ENCODE peak calls at places on chromosomes 4 and X, in eight cellular contexts. One of them, this sample, is unnamed.

GRCh38 chr4:82918091-82918490 is 17.6 kb downstream of the THAP9 start:
- DNase-seq in SK-N-SH: no peak
- DNase-seq in Peyer's patch: no peak
- DNase-seq in OCI-LY7: no peak
- DNase-seq in AG09309: no peak
- DNase-seq in stomach: no peak
- DNase-seq in CD4-positive, alpha-beta T cell: no peak
- DNase-seq in foreskin keratinocyte: no peak
- DNase-seq in this sample: no peak

GRCh38 chrX:124194903-124195302 is 137.6 kb upstream of the TEX13D start:
- DNase-seq in OCI-LY7: no peak
- DNase-seq in Peyer's patch: no peak
- DNase-seq in foreskin keratinocyte: no peak
- DNase-seq in SK-N-SH: no peak
- DNase-seq in AG09309: no peak
- DNase-seq in CD4-positive, alpha-beta T cell: no peak
- DNase-seq in stomach: no peak
- DNase-seq in this sample: no peak

GRCh38 chr4:244471-244870 is 60.8 kb downstream of the ZNF732 start:
- DNase-seq in CD4-positive, alpha-beta T cell: peak; percentile 42
- DNase-seq in foreskin keratinocyte: no peak
- DNase-seq in OCI-LY7: peak; percentile 78
- DNase-seq in Peyer's patch: peak; percentile 74
- DNase-seq in AG09309: peak; percentile 1
- DNase-seq in stomach: peak; percentile 56
- DNase-seq in SK-N-SH: no peak
- DNase-seq in this sample: peak; percentile 43

GRCh38 chr4:8547108-8547911 is 32.9 kb upstream of the GPR78 start:
- DNase-seq in CD4-positive, alpha-beta T cell: no peak
- DNase-seq in stomach: no peak
- DNase-seq in SK-N-SH: peak; percentile 36
- DNase-seq in OCI-LY7: peak; percentile 5
- DNase-seq in Peyer's patch: no peak
- DNase-seq in AG09309: no peak
- DNase-seq in foreskin keratinocyte: peak; percentile 81
- DNase-seq in this sample: no peak

GRCh38 chrX:38116706-38117105 is 104.0 kb downstream of the SRPX start:
- DNase-seq in foreskin keratinocyte: no peak
- DNase-seq in OCI-LY7: no peak
- DNase-seq in Peyer's patch: no peak
- DNase-seq in SK-N-SH: no peak
- DNase-seq in stomach: no peak
- DNase-seq in CD4-positive, alpha-beta T cell: no peak
- DNase-seq in AG09309: no peak
- DNase-seq in this sample: no peak

GRCh38 chr4:84530449-84530848 is 31.4 kb upstream of the NKX6-1 start:
- DNase-seq in stomach: no peak
- DNase-seq in CD4-positive, alpha-beta T cell: no peak
- DNase-seq in SK-N-SH: no peak
- DNase-seq in Peyer's patch: no peak
- DNase-seq in foreskin keratinocyte: no peak
- DNase-seq in OCI-LY7: no peak
- DNase-seq in AG09309: no peak
- DNase-seq in this sample: no peak

GRCh38 chrX:40167240-40168182 is 69.8 kb upstream of the BCOR start:
- DNase-seq in foreskin keratinocyte: no peak
- DNase-seq in CD4-positive, alpha-beta T cell: no peak
- DNase-seq in SK-N-SH: no peak
- DNase-seq in Peyer's patch: peak; percentile 49
- DNase-seq in OCI-LY7: peak; percentile 37
- DNase-seq in stomach: no peak
- DNase-seq in AG09309: no peak
- DNase-seq in this sample: peak; percentile 48

GRCh38 chr4:71229477-71230257 is 109.2 kb upstream of the SLC4A4 start:
- DNase-seq in stomach: peak; percentile 34
- DNase-seq in OCI-LY7: peak; percentile 21
- DNase-seq in Peyer's patch: peak; percentile 51
- DNase-seq in CD4-positive, alpha-beta T cell: no peak
- DNase-seq in foreskin keratinocyte: no peak
- DNase-seq in SK-N-SH: peak; percentile 36
- DNase-seq in AG09309: no peak
- DNase-seq in this sample: peak; percentile 40

GRCh38 chr4:74320559-74321118 is 12.4 kb downstream of the EPGN start:
- DNase-seq in stomach: peak; percentile 43
- DNase-seq in SK-N-SH: peak; percentile 7
- DNase-seq in OCI-LY7: peak; percentile 45
- DNase-seq in foreskin keratinocyte: peak; percentile 81
- DNase-seq in Peyer's patch: peak; percentile 74
- DNase-seq in CD4-positive, alpha-beta T cell: no peak
- DNase-seq in AG09309: no peak
- DNase-seq in this sample: no peak

GRCh38 chrX:69313622-69314290 is 148.5 kb upstream of the PJA1 start:
- DNase-seq in Peyer's patch: peak; percentile 4
- DNase-seq in foreskin keratinocyte: no peak
- DNase-seq in stomach: no peak
- DNase-seq in OCI-LY7: peak; percentile 0
- DNase-seq in SK-N-SH: peak; percentile 8
- DNase-seq in CD4-positive, alpha-beta T cell: no peak
- DNase-seq in AG09309: no peak
- DNase-seq in this sample: peak; percentile 55

GRCh38 chrX:100615015-100615414 is 21.6 kb downstream of the TSPAN6 start:
- DNase-seq in SK-N-SH: peak; percentile 37
- DNase-seq in OCI-LY7: no peak
- DNase-seq in Peyer's patch: no peak
- DNase-seq in AG09309: peak; percentile 20
- DNase-seq in foreskin keratinocyte: peak; percentile 45
- DNase-seq in CD4-positive, alpha-beta T cell: no peak
- DNase-seq in stomach: no peak
- DNase-seq in this sample: no peak

GRCh38 chr4:187128226-187128625 is 404.6 kb upstream of the FAT1 start:
- DNase-seq in CD4-positive, alpha-beta T cell: no peak
- DNase-seq in SK-N-SH: no peak
- DNase-seq in stomach: no peak
- DNase-seq in foreskin keratinocyte: peak; percentile 97
- DNase-seq in Peyer's patch: no peak
- DNase-seq in OCI-LY7: no peak
- DNase-seq in AG09309: peak; percentile 27
- DNase-seq in this sample: no peak

GRCh38 chr4:55356991-55357461 is 11.0 kb downstream of the SRD5A3 start:
- DNase-seq in AG09309: no peak
- DNase-seq in CD4-positive, alpha-beta T cell: no peak
- DNase-seq in Peyer's patch: no peak
- DNase-seq in stomach: no peak
- DNase-seq in foreskin keratinocyte: no peak
- DNase-seq in OCI-LY7: no peak
- DNase-seq in SK-N-SH: no peak
- DNase-seq in this sample: no peak

GRCh38 chrX:113400193-113400704 is 559.6 kb upstream of the AMOT start:
- DNase-seq in Peyer's patch: no peak
- DNase-seq in foreskin keratinocyte: peak; percentile 23
- DNase-seq in SK-N-SH: no peak
- DNase-seq in OCI-LY7: no peak
- DNase-seq in AG09309: no peak
- DNase-seq in CD4-positive, alpha-beta T cell: no peak
- DNase-seq in stomach: no peak
- DNase-seq in this sample: no peak

GRCh38 chr4:156294577-156294976 is 340.9 kb upstream of the CTSO start:
- DNase-seq in AG09309: peak; percentile 70
- DNase-seq in stomach: no peak
- DNase-seq in CD4-positive, alpha-beta T cell: no peak
- DNase-seq in OCI-LY7: no peak
- DNase-seq in SK-N-SH: peak; percentile 6
- DNase-seq in Peyer's patch: no peak
- DNase-seq in foreskin keratinocyte: peak; percentile 50
- DNase-seq in this sample: no peak

GRCh38 chr4:2667428-2667827 is 88.7 kb downstream of the TNIP2 start:
- DNase-seq in foreskin keratinocyte: no peak
- DNase-seq in SK-N-SH: no peak
- DNase-seq in stomach: no peak
- DNase-seq in CD4-positive, alpha-beta T cell: no peak
- DNase-seq in OCI-LY7: no peak
- DNase-seq in Peyer's patch: no peak
- DNase-seq in AG09309: no peak
- DNase-seq in this sample: no peak

GRCh38 chrX:114675365-114675764 is 91.5 kb downstream of the HTR2C start:
- DNase-seq in CD4-positive, alpha-beta T cell: no peak
- DNase-seq in SK-N-SH: no peak
- DNase-seq in foreskin keratinocyte: peak; percentile 2
- DNase-seq in AG09309: peak; percentile 14
- DNase-seq in Peyer's patch: no peak
- DNase-seq in OCI-LY7: no peak
- DNase-seq in stomach: no peak
- DNase-seq in this sample: no peak

GRCh38 chr4:100295792-100296191 is 105.5 kb upstream of the DDIT4L start:
- DNase-seq in CD4-positive, alpha-beta T cell: no peak
- DNase-seq in stomach: no peak
- DNase-seq in SK-N-SH: no peak
- DNase-seq in OCI-LY7: no peak
- DNase-seq in AG09309: no peak
- DNase-seq in Peyer's patch: no peak
- DNase-seq in foreskin keratinocyte: no peak
- DNase-seq in this sample: no peak

GRCh38 chr4:152771736-152772533 is 7.6 kb downstream of the TIGD4 start:
- DNase-seq in SK-N-SH: no peak
- DNase-seq in OCI-LY7: no peak
- DNase-seq in foreskin keratinocyte: no peak
- DNase-seq in stomach: no peak
- DNase-seq in AG09309: no peak
- DNase-seq in CD4-positive, alpha-beta T cell: no peak
- DNase-seq in Peyer's patch: no peak
- DNase-seq in this sample: no peak

GRCh38 chr4:80091184-80091583 is 18.2 kb upstream of the ANTXR2 start:
- DNase-seq in foreskin keratinocyte: no peak
- DNase-seq in CD4-positive, alpha-beta T cell: no peak
- DNase-seq in SK-N-SH: no peak
- DNase-seq in stomach: no peak
- DNase-seq in OCI-LY7: no peak
- DNase-seq in Peyer's patch: no peak
- DNase-seq in AG09309: no peak
- DNase-seq in this sample: no peak

GRCh38 chr4:27666943-27667342 is 806.3 kb downstream of the STIM2 start:
- DNase-seq in AG09309: no peak
- DNase-seq in Peyer's patch: no peak
- DNase-seq in CD4-positive, alpha-beta T cell: no peak
- DNase-seq in SK-N-SH: peak; percentile 3
- DNase-seq in foreskin keratinocyte: no peak
- DNase-seq in stomach: no peak
- DNase-seq in OCI-LY7: peak; percentile 10
- DNase-seq in this sample: no peak
- TF ChIP-seq CTCF in AG09309: no peak
- TF ChIP-seq CTCF in Peyer's patch: no peak
- TF ChIP-seq CTCF in CD4-positive, alpha-beta T cell: no peak
- TF ChIP-seq CTCF in SK-N-SH: peak; percentile 8
- TF ChIP-seq CTCF in foreskin keratinocyte: peak; percentile 42
- TF ChIP-seq CTCF in stomach: no peak
- TF ChIP-seq CTCF in OCI-LY7: peak; percentile 53
- TF ChIP-seq CTCF in this sample: no peak

GRCh38 chr4:158410272-158410671 is 111.4 kb upstream of the RXFP1 start:
- DNase-seq in CD4-positive, alpha-beta T cell: no peak
- DNase-seq in OCI-LY7: no peak
- DNase-seq in AG09309: peak; percentile 13
- DNase-seq in foreskin keratinocyte: peak; percentile 10
- DNase-seq in stomach: no peak
- DNase-seq in SK-N-SH: no peak
- DNase-seq in Peyer's patch: no peak
- DNase-seq in this sample: no peak
- TF ChIP-seq CTCF in CD4-positive, alpha-beta T cell: no peak
- TF ChIP-seq CTCF in OCI-LY7: no peak
- TF ChIP-seq CTCF in AG09309: peak; percentile 45
- TF ChIP-seq CTCF in foreskin keratinocyte: peak; percentile 63
- TF ChIP-seq CTCF in stomach: no peak
- TF ChIP-seq CTCF in SK-N-SH: no peak
- TF ChIP-seq CTCF in Peyer's patch: no peak
- TF ChIP-seq CTCF in this sample: no peak

DNA sequence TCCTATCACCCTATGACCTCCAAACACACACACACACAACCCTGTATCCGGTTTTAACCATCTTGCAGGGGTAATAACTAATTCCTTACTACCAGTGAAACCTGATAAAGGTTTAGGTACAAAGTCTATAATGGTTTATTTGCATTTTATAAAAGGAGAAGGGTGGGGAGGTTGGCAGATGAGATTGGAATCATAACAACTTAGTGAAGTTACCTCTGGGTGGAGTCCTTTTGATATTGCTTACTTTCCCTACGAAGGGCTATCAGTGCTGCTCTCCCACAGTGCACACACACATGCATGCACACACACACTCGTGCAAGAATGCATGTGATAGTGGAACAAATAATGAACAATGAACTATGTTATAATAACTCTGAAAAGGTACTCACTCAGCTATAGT is 56.1 kb downstream of the CCSER1 start:
- DNase-seq in AG09309: no peak
- DNase-seq in foreskin keratinocyte: no peak
- DNase-seq in Peyer's patch: peak; percentile 47
- DNase-seq in OCI-LY7: no peak
- DNase-seq in stomach: no peak
- DNase-seq in CD4-positive, alpha-beta T cell: no peak
- DNase-seq in SK-N-SH: no peak
- DNase-seq in this sample: no peak
- TF ChIP-seq CTCF in AG09309: no peak
- TF ChIP-seq CTCF in foreskin keratinocyte: no peak
- TF ChIP-seq CTCF in Peyer's patch: peak; percentile 10
- TF ChIP-seq CTCF in OCI-LY7: no peak
- TF ChIP-seq CTCF in stomach: no peak
- TF ChIP-seq CTCF in CD4-positive, alpha-beta T cell: no peak
- TF ChIP-seq CTCF in SK-N-SH: no peak
- TF ChIP-seq CTCF in this sample: no peak

GRCh38 chr4:154618708-154619315 is 6.4 kb upstream of the FGG start:
- DNase-seq in AG09309: no peak
- DNase-seq in foreskin keratinocyte: no peak
- DNase-seq in Peyer's patch: peak; percentile 86
- DNase-seq in CD4-positive, alpha-beta T cell: peak; percentile 29
- DNase-seq in SK-N-SH: peak; percentile 39
- DNase-seq in stomach: peak; percentile 70
- DNase-seq in OCI-LY7: peak; percentile 73
- DNase-seq in this sample: peak; percentile 73
- TF ChIP-seq CTCF in AG09309: peak; percentile 74
- TF ChIP-seq CTCF in foreskin keratinocyte: peak; percentile 79
- TF ChIP-seq CTCF in Peyer's patch: peak; percentile 71
- TF ChIP-seq CTCF in CD4-positive, alpha-beta T cell: peak; percentile 39
- TF ChIP-seq CTCF in SK-N-SH: peak; percentile 74
- TF ChIP-seq CTCF in stomach: peak; percentile 53
- TF ChIP-seq CTCF in OCI-LY7: peak; percentile 88
- TF ChIP-seq CTCF in this sample: peak; percentile 69